ENCODE peak calls at places on chromosomes 2 and 18, in five cellular contexts. N is Caco-2, U is fibroblast of pulmonary artery, L is PC-9, I is AG10803. F is an unnamed sample.

GRCh38 chr2:13545320-13545719 is 828.6 kb downstream of the TRIB2 start:
- DNase-seq in L (peak), I (no peak), N (no peak), U (no peak), F (no peak)

GRCh38 chr2:199716807-199717586 is 134.0 kb downstream of the FTCDNL1 start:
- DNase-seq in N (no peak), L (peak), U (no peak), I (no peak), F (no peak)

GRCh38 chr2:241897231-241897916 is 27.8 kb downstream of the RTP5 start:
- DNase-seq in N (no peak), L (peak), I (no peak), U (no peak), F (no peak)

GRCh38 chr2:2007551-2008501 is 263.5 kb upstream of the PXDN start:
- DNase-seq in N (no peak), U (no peak), L (no peak), I (no peak), F (no peak)

GRCh38 chr2:133844214-133844892 is 276.1 kb upstream of the NCKAP5 start:
- DNase-seq in L (no peak), I (peak), N (peak), U (peak), F (peak)

GRCh38 chr18:8084160-8084559 is 517.0 kb downstream of the PTPRM start:
- DNase-seq in I (peak), U (peak), N (peak), L (no peak), F (no peak)

GRCh38 chr2:68835636-68836035 is 35.6 kb downstream of the BMP10 start:
- DNase-seq in U (no peak), I (no peak), L (no peak), N (no peak), F (no peak)

GRCh38 chr2:144217853-144218633 is 301.9 kb downstream of the ZEB2 start:
- DNase-seq in U (no peak), L (no peak), I (peak), N (no peak), F (no peak)

GRCh38 chr2:60028819-60029218 is 524.6 kb downstream of the BCL11A start:
- DNase-seq in I (no peak), N (no peak), U (no peak), L (no peak), F (no peak)

GRCh38 chr2:161033059-161033660 is 127.1 kb upstream of the TANK start:
- DNase-seq in N (no peak), I (peak), L (no peak), U (no peak), F (no peak)

GRCh38 chr2:156435392-156435724 is 821 bp upstream of the GPD2 start:
- DNase-seq in U (no peak), N (no peak), L (no peak), I (no peak), F (no peak)

GRCh38 chr2:42547014-42547413 is 21.4 kb upstream of the MTA3 start:
- DNase-seq in U (no peak), L (no peak), N (no peak), I (no peak), F (no peak)

GRCh38 chr2:62423235-62423634 is 82.8 kb downstream of the TMEM17 start:
- DNase-seq in I (peak), L (no peak), N (peak), U (peak), F (no peak)

GRCh38 chr2:101111917-101112771 is 39.0 kb downstream of the TBC1D8 start:
- DNase-seq in I (peak), N (no peak), L (no peak), U (peak), F (no peak)

GRCh38 chr2:81714817-81715216 is 1410.3 kb upstream of the LRRTM1 start:
- DNase-seq in U (peak), I (no peak), L (no peak), N (no peak), F (no peak)

GRCh38 chr2:5479265-5479928 is 212.8 kb upstream of the SOX11 start:
- DNase-seq in N (no peak), I (no peak), U (no peak), L (no peak), F (no peak)

GRCh38 chr2:128435576-128436497 is 117.2 kb upstream of the HS6ST1 start:
- DNase-seq in L (no peak), U (no peak), I (no peak), N (peak), F (no peak)

GRCh38 chr2:174708713-174709112 is 55.6 kb downstream of the CHRNA1 start:
- DNase-seq in U (no peak), I (no peak), N (no peak), L (no peak), F (no peak)

GRCh38 chr2:174704061-174704460 is 60.2 kb downstream of the CHRNA1 start:
- DNase-seq in L (no peak), U (no peak), N (no peak), I (no peak), F (no peak)

GRCh38 chr2:174702541-174702940 is 61.7 kb downstream of the CHRNA1 start:
- DNase-seq in U (no peak), I (no peak), N (no peak), L (no peak), F (no peak)

GRCh38 chr2:174704647-174705046 is 59.6 kb downstream of the CHRNA1 start:
- DNase-seq in N (no peak), U (peak), I (no peak), L (no peak), F (no peak)

GRCh38 chr2:174705321-174705720 is 59.0 kb downstream of the CHRNA1 start:
- DNase-seq in U (no peak), L (no peak), I (no peak), N (no peak), F (no peak)
- TF ChIP-seq CTCF in U (no peak), L (no peak), I (no peak), N (no peak), F (no peak)

DNA sequence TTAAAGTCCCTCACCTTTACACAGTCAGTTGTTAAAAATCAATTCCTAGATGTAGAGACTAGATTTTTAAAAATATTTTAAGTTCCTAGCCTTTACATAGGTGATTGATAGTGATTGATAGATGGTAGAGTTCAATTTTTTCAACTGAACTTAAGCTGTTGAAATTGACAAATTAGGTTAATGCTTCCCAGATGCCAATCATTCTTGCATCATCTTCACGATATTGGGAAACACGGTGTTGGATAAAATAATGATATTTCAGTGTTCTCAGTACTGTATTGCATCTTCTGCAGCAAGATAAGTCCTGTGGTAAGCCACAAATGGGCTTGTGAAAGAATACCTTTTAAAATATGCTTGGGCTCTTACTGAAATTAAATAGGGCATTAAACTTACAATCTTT is 667.6 kb downstream of the STK39 start:
- DNase-seq in I (no peak), U (peak), L (no peak), N (no peak), F (no peak)
- H3K4me3 ChIP-seq in I (no peak), U (no peak), L (no peak), N (no peak), F (no peak)

DNA sequence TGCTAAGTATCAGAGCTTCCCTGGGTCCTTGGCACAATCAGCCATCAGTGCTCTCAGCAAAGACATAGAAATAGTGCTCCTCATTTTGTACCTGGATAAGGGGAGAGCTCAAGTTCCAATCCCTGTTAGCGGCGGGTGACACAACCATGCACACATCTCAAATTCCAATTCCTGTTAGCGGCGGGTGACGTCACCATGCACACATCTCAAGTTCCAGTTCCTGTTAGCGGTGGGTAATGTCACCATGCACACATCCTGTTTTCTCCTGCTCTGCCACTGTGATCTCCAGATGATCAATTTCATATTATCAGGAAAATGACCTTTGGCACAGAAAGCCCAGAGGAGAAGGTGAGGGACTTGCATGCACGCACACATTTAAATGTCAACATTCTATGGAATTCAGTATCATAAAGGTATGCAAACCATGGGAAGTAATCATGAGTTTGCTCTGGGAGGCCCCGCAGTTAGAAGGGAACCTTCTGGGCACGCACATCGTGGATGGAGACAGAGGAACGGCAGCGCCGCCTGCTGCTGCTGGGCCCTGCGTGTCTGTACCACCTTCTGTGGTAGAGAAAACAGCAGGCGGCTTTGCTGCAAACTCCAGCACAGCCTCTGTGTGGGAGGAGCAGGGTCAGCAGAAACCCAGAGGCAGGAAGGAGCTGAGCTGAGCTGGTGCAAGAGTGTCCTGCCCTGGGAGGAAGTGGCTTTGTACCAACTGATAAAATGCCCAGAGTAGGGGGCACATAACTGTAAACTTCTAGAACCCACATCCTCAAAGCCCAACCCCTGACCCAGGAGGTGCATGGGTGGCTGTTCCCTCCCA is 77.8 kb downstream of the MBP start:
- DNase-seq in I (peak), N (peak), L (peak), U (peak), F (no peak)
- TF ChIP-seq CTCF in I (peak), N (peak), L (peak), U (peak), F (peak)

DNA sequence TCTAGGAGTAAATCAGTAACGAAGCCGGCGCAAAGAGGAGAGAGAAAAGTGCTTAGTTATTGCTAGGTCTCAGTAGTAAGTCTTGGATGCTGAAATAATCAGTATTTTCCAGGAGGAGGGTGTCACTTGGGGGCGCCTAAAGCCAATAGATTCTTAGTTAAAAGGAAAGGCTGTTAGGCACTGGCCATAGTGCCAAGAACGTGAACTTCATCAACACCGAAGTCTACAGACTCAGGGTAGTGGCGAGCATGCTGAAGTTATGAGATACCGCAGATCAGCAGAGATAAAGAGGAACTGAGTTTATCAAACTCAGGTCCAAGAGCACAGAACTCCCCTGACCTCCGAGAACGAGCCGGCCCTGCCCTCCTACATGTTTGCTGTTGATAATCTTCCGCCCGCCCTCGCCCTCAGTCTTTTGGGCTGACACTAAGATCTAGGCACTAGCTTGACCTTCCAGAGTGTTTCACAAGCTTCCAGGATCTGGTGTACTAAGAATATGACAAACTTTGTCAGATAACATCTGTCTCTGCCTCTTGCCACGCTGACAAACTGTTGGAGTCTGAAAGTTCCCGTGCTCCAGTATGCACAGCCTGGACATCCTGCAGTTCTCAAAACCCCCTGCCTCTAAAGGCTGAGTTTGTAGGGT is 49.2 kb downstream of the CYB5A start:
- DNase-seq in L (no peak), U (peak), N (peak), I (no peak), F (no peak)
- H3K4me3 ChIP-seq in L (no peak), U (no peak), N (peak), I (no peak), F (no peak)

GRCh38 chr2:95077893-95078603 is 43.6 kb downstream of the MRPS5 start:
- DNase-seq in L (peak), N (no peak), I (no peak), U (no peak), F (no peak)
- TF ChIP-seq CTCF in L (no peak), N (no peak), I (no peak), U (no peak), F (no peak)

DNA sequence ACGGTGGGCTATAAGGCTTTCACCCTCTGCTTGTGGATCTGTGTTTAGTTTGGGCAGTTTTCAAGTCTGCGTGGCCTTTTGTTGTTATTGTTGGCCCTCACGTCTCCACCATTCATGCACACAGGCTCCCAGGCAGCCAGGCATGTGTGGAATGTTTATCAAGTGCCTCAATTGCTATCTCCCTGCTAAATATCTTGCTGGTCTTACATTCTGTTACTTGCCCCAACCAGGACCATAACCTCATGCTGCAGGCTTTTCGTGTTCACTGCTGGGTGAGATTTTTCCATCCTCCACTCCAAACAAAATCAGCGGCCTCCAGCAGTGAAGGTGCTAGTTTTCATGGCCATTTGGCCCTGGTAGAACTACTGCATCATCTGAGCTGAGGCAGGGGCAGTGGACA is 63.0 kb upstream of the DSC1 start:
- DNase-seq in L (no peak), I (no peak), U (peak), N (peak), F (no peak)
- H3K4me3 ChIP-seq in L (no peak), I (no peak), U (no peak), N (no peak), F (no peak)